ENCODE peak calls at places on chromosomes 12 and 14, in seven cellular contexts. F is brain microvascular endothelial cell, Z is amniotic stem cell, K is foreskin fibroblast, N is AG08396, R is amniotic epithelial cell, P is LoVo. D is an unnamed sample.

GRCh38 chr14:85798852-85799251 is 268.9 kb downstream of the FLRT2 start:
- DNase-seq in P (no peak), R (no peak), K (no peak), N (no peak), Z (no peak), F (no peak), D (no peak)

GRCh38 chr12:39272934-39273770 is 169.8 kb downstream of the KIF21A start:
- DNase-seq in F (peak), N (peak), K (peak), P (peak), R (peak), Z (peak), D (peak)

GRCh38 chr14:24463017-24463805 is 20.6 kb upstream of the SDR39U1 start:
- DNase-seq in F (no peak), N (no peak), P (no peak), K (no peak), R (no peak), Z (no peak), D (no peak)

GRCh38 chr14:23306412-23307145 is at the start of gene BCL2L2:
- DNase-seq in P (peak), F (peak), K (peak), Z (peak), R (peak), N (peak), D (peak)

GRCh38 chr14:80213602-80214001 is 2.3 kb upstream of the DIO2 start:
- DNase-seq in F (peak), P (peak), R (peak), K (peak), N (peak), Z (no peak), D (peak)

GRCh38 chr12:4273651-4274395 is at the start of gene CCND2:
- DNase-seq in Z (no peak), F (peak), N (peak), R (peak), K (peak), P (peak), D (peak)

GRCh38 chr12:46187023-46187422 is 81.8 kb downstream of the SLC38A1 start:
- DNase-seq in P (no peak), N (peak), R (peak), K (peak), F (peak), Z (peak), D (no peak)

GRCh38 chr12:91804533-91804932 is 341.1 kb downstream of the BTG1 start:
- DNase-seq in Z (no peak), F (peak), P (peak), R (no peak), K (peak), N (peak), D (no peak)

GRCh38 chr14:69473271-69473670 is 11.3 kb upstream of the PLEKHD1 start:
- DNase-seq in N (no peak), Z (no peak), K (no peak), R (no peak), F (no peak), P (no peak), D (no peak)

GRCh38 chr14:31902002-31902401 is 175.1 kb upstream of the ARHGAP5 start:
- DNase-seq in N (no peak), R (peak), F (no peak), K (no peak), P (peak), Z (no peak), D (no peak)

GRCh38 chr14:21072102-21072501 is 2.0 kb downstream of the ARHGEF40 start:
- DNase-seq in Z (no peak), K (peak), R (peak), F (peak), N (peak), P (no peak), D (no peak)

GRCh38 chr12:62320054-62320453 is 59.9 kb downstream of the USP15 start:
- DNase-seq in K (no peak), Z (no peak), N (no peak), P (no peak), R (no peak), F (no peak), D (no peak)

GRCh38 chr12:31724597-31724996 is 4.2 kb downstream of the AMN1 start:
- DNase-seq in P (no peak), Z (no peak), F (no peak), N (no peak), R (no peak), K (no peak), D (no peak)

GRCh38 chr12:65232490-65233077 is 45.9 kb upstream of the MSRB3 start:
- DNase-seq in K (peak), R (peak), F (no peak), N (no peak), Z (no peak), P (peak), D (peak)

GRCh38 chr12:95859344-95859816 is 628 bp downstream of the SNRPF start:
- DNase-seq in F (peak), R (peak), K (peak), N (peak), Z (no peak), P (peak), D (no peak)

GRCh38 chr14:102776761-102777710 is at the start of gene TRAF3:
- DNase-seq in N (peak), Z (peak), R (peak), K (peak), F (peak), P (peak), D (peak)

GRCh38 chr14:63745858-63746425 is 18.1 kb upstream of the SGPP1 start:
- DNase-seq in F (no peak), Z (no peak), R (no peak), N (no peak), P (peak), K (no peak), D (no peak)

GRCh38 chr12:115096673-115097349 is 412.8 kb upstream of the TBX3 start:
- DNase-seq in K (peak), P (no peak), R (peak), N (peak), F (no peak), Z (no peak), D (no peak)

GRCh38 chr12:70849265-70849960 is 71.1 kb downstream of the PTPRR start:
- DNase-seq in R (peak), F (peak), N (no peak), Z (peak), K (peak), P (peak), D (peak)

GRCh38 chr12:26227376-26227775 is 32.0 kb downstream of the SSPN start:
- DNase-seq in F (no peak), R (no peak), K (no peak), Z (no peak), N (no peak), P (no peak), D (no peak)

GRCh38 chr14:54440037-54440436 is 1.1 kb downstream of the CNIH1 start:
- DNase-seq in N (no peak), R (peak), P (no peak), Z (no peak), F (no peak), K (peak), D (peak)

GRCh38 chr12:47725893-47726292 is 603 bp upstream of the ENDOU start:
- DNase-seq in R (peak), P (no peak), Z (peak), K (peak), F (peak), N (peak), D (no peak)

GRCh38 chr12:116121453-116121871 is 156.0 kb downstream of the MED13L start:
- DNase-seq in F (no peak), K (peak), P (no peak), N (no peak), Z (no peak), R (peak), D (peak)

GRCh38 chr12:75479963-75480461 is 543 bp upstream of the GLIPR1 start:
- DNase-seq in N (peak), F (peak), K (peak), P (no peak), Z (no peak), R (no peak), D (peak)

GRCh38 chr14:55731881-55732498 is 152.0 kb downstream of the KTN1 start:
- DNase-seq in F (peak), P (no peak), R (no peak), K (peak), N (no peak), Z (no peak), D (peak)

GRCh38 chr12:130280226-130280625 is 57.5 kb upstream of the PIWIL1 start:
- DNase-seq in Z (no peak), K (peak), P (no peak), R (no peak), F (peak), N (no peak), D (no peak)

GRCh38 chr12:25052191-25053020 is 103.5 kb upstream of the BCAT1 start:
- DNase-seq in P (no peak), R (peak), K (no peak), F (no peak), N (no peak), Z (no peak), D (no peak)

GRCh38 chr12:84305144-84305543 is 607.5 kb downstream of the SLC6A15 start:
- DNase-seq in N (peak), P (no peak), Z (no peak), F (no peak), K (peak), R (peak), D (no peak)

GRCh38 chr12:7373226-7373625 is 69.4 kb downstream of the ACSM4 start:
- DNase-seq in N (no peak), F (no peak), P (no peak), R (no peak), Z (no peak), K (peak), D (no peak)

GRCh38 chr12:31300783-31301182 is 25.2 kb downstream of the SINHCAF start:
- DNase-seq in K (no peak), N (no peak), F (no peak), Z (no peak), R (peak), P (no peak), D (no peak)

GRCh38 chr14:94100847-94101246 is 9.7 kb upstream of the IFI27 start:
- DNase-seq in R (peak), F (peak), N (peak), K (peak), P (no peak), Z (peak), D (no peak)

GRCh38 chr14:50542941-50543418 is 10.6 kb upstream of the MAP4K5 start:
- DNase-seq in P (peak), Z (peak), F (peak), R (peak), K (peak), N (peak), D (peak)

GRCh38 chr12:86526060-86526595 is 269.9 kb upstream of the MGAT4C start:
- DNase-seq in P (no peak), Z (no peak), R (no peak), N (no peak), K (no peak), F (no peak), D (no peak)

GRCh38 chr12:126572170-126572569 is 1506.9 kb downstream of the AACS start:
- DNase-seq in R (no peak), N (no peak), Z (no peak), F (no peak), K (no peak), P (no peak), D (no peak)

GRCh38 chr14:105092912-105093425 is 27.7 kb upstream of the GPR132 start:
- DNase-seq in R (peak), P (peak), N (peak), K (peak), Z (no peak), F (peak), D (peak)

GRCh38 chr12:110745632-110746284 is 3.1 kb upstream of the PPP1CC start:
- DNase-seq in K (peak), N (no peak), Z (no peak), F (peak), R (no peak), P (no peak), D (no peak)

GRCh38 chr12:7966558-7966957 is 30.6 kb upstream of the SLC2A3 start:
- DNase-seq in K (no peak), F (peak), R (peak), P (no peak), Z (no peak), N (no peak), D (no peak)